ENCODE peak calls at places on chromosomes 13 and 19, in six cellular contexts. S is IMR-90, D is neuronal stem cell, A is mesendoderm, V is mesenchymal stem cell, G is H1. F is an unnamed sample.

GRCh38 chr13:46476174-46476573 is 76.8 kb upstream of the LRCH1 start:
- DNase-seq in S (no peak), D (no peak), A (no peak), V (no peak), G (no peak), F (no peak)

GRCh38 chr13:110396913-110397379 is 89.9 kb downstream of the COL4A2 start:
- DNase-seq in S (peak), D (no peak), A (no peak), V (peak), G (no peak), F (no peak)

GRCh38 chr19:47609885-47610545 is 1.1 kb downstream of the BICRA start:
- DNase-seq in S (peak), D (peak), A (peak), V (peak), G (peak), F (peak)

GRCh38 chr19:19653597-19654147 is 9.8 kb downstream of the ATP13A1 start:
- DNase-seq in S (no peak), D (no peak), A (no peak), V (no peak), G (no peak), F (no peak)

GRCh38 chr19:53057904-53058579 is 13.5 kb downstream of the ERVV-2 start:
- DNase-seq in S (no peak), D (no peak), A (peak), V (no peak), G (peak), F (peak)

GRCh38 chr13:72290962-72291681 is 424.1 kb upstream of the DACH1 start:
- DNase-seq in S (no peak), D (no peak), A (peak), V (peak), G (no peak), F (peak)

GRCh38 chr13:29483211-29483610 is 112.3 kb downstream of the SLC7A1 start:
- DNase-seq in S (no peak), D (no peak), A (no peak), V (no peak), G (no peak), F (no peak)

GRCh38 chr13:43388282-43389034 is 365.1 kb downstream of the DNAJC15 start:
- DNase-seq in S (no peak), D (no peak), A (no peak), V (no peak), G (no peak), F (no peak)

GRCh38 chr19:53947624-53948023 is 15.1 kb upstream of the CACNG8 start:
- DNase-seq in S (no peak), D (no peak), A (peak), V (no peak), G (no peak), F (peak)

GRCh38 chr13:37526710-37527446 is 71.7 kb downstream of the POSTN start:
- DNase-seq in S (no peak), D (no peak), A (no peak), V (peak), G (no peak), F (no peak)

GRCh38 chr19:5150331-5150901 is 181.5 kb downstream of the KDM4B start:
- DNase-seq in S (no peak), D (no peak), A (no peak), V (no peak), G (peak), F (peak)

GRCh38 chr13:110129076-110129475 is 177.9 kb downstream of the COL4A1 start:
- DNase-seq in S (no peak), D (no peak), A (no peak), V (no peak), G (no peak), F (no peak)

GRCh38 chr13:75792526-75793187 is 156.5 kb downstream of the LMO7 start:
- DNase-seq in S (peak), D (no peak), A (peak), V (peak), G (no peak), F (no peak)

GRCh38 chr13:50334944-50335343 is 319.7 kb downstream of the KCNRG start:
- DNase-seq in S (peak), D (peak), A (peak), V (peak), G (no peak), F (no peak)

GRCh38 chr19:13053761-13054604 is 48.7 kb downstream of the LYL1 start:
- DNase-seq in S (peak), D (peak), A (peak), V (peak), G (no peak), F (no peak)

GRCh38 chr19:3480383-3481091 is at the start of gene SMIM24:
- DNase-seq in S (no peak), D (no peak), A (no peak), V (no peak), G (peak), F (no peak)
- H2BK15ac ChIP-seq in S (no peak), D (no peak), A (no peak), V (no peak), G (peak), F (no peak)

DNA sequence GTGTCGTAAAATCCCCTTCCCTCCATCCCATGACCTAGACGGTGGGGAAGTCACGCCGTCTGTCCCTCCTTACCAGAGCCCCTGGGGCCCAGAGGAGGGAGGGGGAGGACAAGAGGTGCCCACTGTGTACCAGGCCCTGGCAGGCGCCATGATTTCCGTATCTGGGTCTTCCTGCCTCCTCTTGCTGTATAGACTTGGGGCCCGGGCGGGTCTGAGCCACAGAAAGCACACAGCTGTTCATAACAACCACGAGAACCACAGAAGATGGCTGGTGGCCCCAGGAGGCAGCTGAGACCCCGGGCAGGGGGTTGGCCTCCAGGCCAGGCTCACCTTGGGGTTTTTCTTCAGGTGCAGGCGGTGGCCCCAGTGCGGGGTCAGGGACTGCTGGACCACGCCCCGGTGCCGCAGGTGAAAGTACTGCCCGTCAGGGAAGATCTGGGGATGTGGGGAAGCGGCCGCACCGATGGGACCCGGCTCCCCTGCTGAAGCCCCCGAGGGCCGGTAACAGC is 633 bp downstream of the PCSK4 start:
- DNase-seq in S (no peak), D (no peak), A (no peak), V (no peak), G (no peak), F (no peak)
- H2BK120ac ChIP-seq in S (no peak), D (no peak), A (no peak), V (peak), G (no peak), F (no peak)

GRCh38 chr19:49109051-49109450 is 5.1 kb upstream of the LIN7B start:
- DNase-seq in S (no peak), D (no peak), A (no peak), V (no peak), G (no peak), F (no peak)

GRCh38 chr19:49113762-49114629 is at the start of gene LIN7B:
- DNase-seq in S (peak), D (peak), A (peak), V (peak), G (peak), F (peak)

GRCh38 chr19:49109569-49110233 is 4.5 kb upstream of the LIN7B start:
- DNase-seq in S (no peak), D (no peak), A (no peak), V (no peak), G (no peak), F (no peak)

GRCh38 chr19:49110567-49110966 is 3.6 kb upstream of the LIN7B start:
- DNase-seq in S (peak), D (no peak), A (no peak), V (peak), G (no peak), F (no peak)

DNA sequence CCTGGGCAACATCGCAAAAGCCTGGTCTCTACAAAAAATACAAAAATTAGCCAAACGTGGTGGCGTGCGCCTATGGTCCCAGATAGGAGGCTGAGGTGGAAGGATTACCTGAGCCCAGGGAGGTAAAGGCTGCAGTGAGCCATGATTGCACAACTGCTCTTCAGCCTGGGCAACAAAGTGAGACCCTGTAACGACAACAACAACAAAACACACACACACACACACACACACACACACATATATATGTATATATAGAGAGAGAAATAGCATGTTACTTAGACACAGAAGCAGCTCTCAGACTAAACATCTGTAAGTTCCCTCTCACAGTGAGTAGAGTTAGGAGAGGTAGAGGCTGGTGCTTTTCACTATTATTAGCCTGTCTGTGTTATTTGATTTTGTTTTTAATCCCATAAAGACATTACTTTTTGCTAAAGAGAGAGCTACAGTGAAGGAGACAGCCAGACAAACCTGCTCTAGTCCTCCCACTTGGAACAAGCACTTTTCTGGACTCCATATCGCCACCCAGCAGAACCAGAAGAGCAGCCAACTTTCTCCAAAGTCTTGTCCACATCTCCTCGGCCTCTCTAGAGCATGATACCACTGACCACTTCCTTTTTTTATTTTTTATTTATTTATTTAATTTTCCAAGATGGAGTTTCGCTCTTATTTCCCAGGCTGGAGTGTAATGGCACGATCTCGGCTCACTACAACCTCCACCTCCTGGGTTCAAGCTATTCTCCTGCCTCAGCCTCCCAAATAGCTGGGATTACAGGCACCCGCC is 2.8 kb upstream of the LIN7B start:
- DNase-seq in S (no peak), D (no peak), A (no peak), V (no peak), G (no peak), F (no peak)
- H2BK15ac ChIP-seq in S (no peak), D (no peak), A (no peak), V (no peak), G (no peak), F (no peak)

GRCh38 chr19:18282788-18283141 is 1.3 kb upstream of the JUND start:
- DNase-seq in S (no peak), D (no peak), A (peak), V (no peak), G (no peak), F (no peak)

GRCh38 chr19:18286973-18287635 is 5.7 kb upstream of the JUND start:
- DNase-seq in S (no peak), D (no peak), A (peak), V (no peak), G (no peak), F (peak)

GRCh38 chr19:18282021-18282787 is 782 bp upstream of the JUND start:
- DNase-seq in S (no peak), D (no peak), A (peak), V (no peak), G (no peak), F (no peak)

GRCh38 chr19:18283338-18283737 is 1.9 kb upstream of the JUND start:
- DNase-seq in S (no peak), D (no peak), A (no peak), V (no peak), G (no peak), F (no peak)

GRCh38 chr19:18284710-18285430 is 3.4 kb upstream of the JUND start:
- DNase-seq in S (no peak), D (no peak), A (no peak), V (no peak), G (no peak), F (no peak)
- H2BK120ac ChIP-seq in S (no peak), D (peak), A (no peak), V (no peak), G (peak), F (no peak)

GRCh38 chr13:48806522-48806921 is 152.8 kb downstream of the CYSLTR2 start:
- DNase-seq in S (peak), D (no peak), A (no peak), V (no peak), G (no peak), F (no peak)
- H2BK15ac ChIP-seq in S (peak), D (no peak), A (no peak), V (no peak), G (no peak), F (no peak)

DNA sequence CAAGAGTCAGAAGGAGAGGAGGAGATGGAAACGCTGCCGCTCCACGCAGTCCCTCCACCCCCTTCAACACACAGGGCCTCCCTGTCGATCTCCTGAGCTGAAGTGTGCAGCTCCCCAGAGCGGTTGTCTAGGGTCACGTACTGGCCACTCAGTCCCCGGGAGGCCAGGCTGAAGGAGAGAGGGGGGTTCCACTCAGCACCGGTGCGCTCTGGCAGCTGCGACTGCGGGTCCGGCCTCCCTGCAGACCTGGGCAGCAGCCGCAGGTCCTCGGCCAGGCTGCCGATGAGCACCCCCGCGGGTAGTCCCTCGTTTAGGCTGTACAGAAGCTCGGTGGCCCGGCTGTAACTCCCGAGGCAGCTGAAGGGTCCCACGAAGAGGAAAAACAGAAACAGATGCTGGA is 2.1 kb downstream of the PCDH20 start:
- DNase-seq in S (no peak), D (peak), A (peak), V (no peak), G (peak), F (peak)
- H2BK120ac ChIP-seq in S (no peak), D (no peak), A (no peak), V (no peak), G (no peak), F (no peak)

GRCh38 chr19:4089400-4089908 is 22.8 kb upstream of the ZBTB7A start:
- DNase-seq in S (no peak), D (no peak), A (no peak), V (no peak), G (no peak), F (no peak)

GRCh38 chr19:4090351-4091220 is 23.9 kb upstream of the ZBTB7A start:
- DNase-seq in S (no peak), D (no peak), A (no peak), V (no peak), G (no peak), F (no peak)

GRCh38 chr19:4089946-4090345 is 23.2 kb upstream of the ZBTB7A start:
- DNase-seq in S (no peak), D (no peak), A (no peak), V (no peak), G (no peak), F (no peak)

GRCh38 chr19:4088065-4088679 is 21.5 kb upstream of the ZBTB7A start:
- DNase-seq in S (no peak), D (no peak), A (no peak), V (no peak), G (no peak), F (no peak)

DNA sequence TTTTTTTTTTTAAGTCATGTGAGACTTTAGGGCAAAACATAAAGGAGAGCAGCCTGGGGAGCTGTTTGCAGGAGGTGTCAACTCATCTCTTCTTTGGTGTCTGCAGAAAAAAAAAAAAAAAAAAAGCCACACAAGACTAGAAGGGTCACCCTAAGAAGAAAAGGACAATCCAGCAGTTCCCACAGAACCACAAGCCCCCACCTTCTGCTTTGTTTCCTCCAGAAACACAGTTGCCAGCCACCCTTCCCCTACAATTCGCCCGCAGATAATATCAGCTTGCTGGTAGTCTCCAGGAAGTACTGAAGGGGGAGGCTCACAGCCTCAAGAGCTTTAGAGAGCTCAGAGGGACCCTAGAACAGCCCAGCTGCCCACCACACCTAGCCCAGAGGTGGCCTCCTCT is 22.3 kb upstream of the ZBTB7A start:
- DNase-seq in S (no peak), D (no peak), A (no peak), V (no peak), G (no peak), F (no peak)
- H2BK15ac ChIP-seq in S (no peak), D (no peak), A (no peak), V (no peak), G (no peak), F (no peak)

GRCh38 chr19:4043410-4043809 is 23.3 kb downstream of the ZBTB7A start:
- DNase-seq in S (no peak), D (no peak), A (no peak), V (no peak), G (no peak), F (no peak)
- H2BK120ac ChIP-seq in S (no peak), D (no peak), A (no peak), V (no peak), G (no peak), F (no peak)

F was measured in H9.